ENCODE peak calls at places on chromosomes 7 and 10, in nine cellular contexts. One of them, this sample, is unnamed. For H3K27me3 and H3K36me3, the result is how much of the 10 kb centered on the place peaks cover.

GRCh38 chr7:24965831-24966708 is 13.9 kb downstream of the OSBPL3 start:
- DNase-seq in adrenal gland: no peak
- DNase-seq in stomach: no peak
- DNase-seq in tibial artery: peak
- DNase-seq in spleen: no peak
- DNase-seq in BE2C: no peak
- DNase-seq in PC-9: peak
- DNase-seq in pancreas: no peak
- DNase-seq in SK-N-SH: no peak
- DNase-seq in this sample: no peak

GRCh38 chr10:91587710-91588638 is 44.9 kb downstream of the PPP1R3C start:
- DNase-seq in adrenal gland: no peak
- DNase-seq in stomach: no peak
- DNase-seq in tibial artery: peak
- DNase-seq in spleen: no peak
- DNase-seq in BE2C: no peak
- DNase-seq in PC-9: no peak
- DNase-seq in pancreas: peak
- DNase-seq in SK-N-SH: no peak
- DNase-seq in this sample: no peak

GRCh38 chr7:44274623-44274975 is 50.8 kb downstream of the CAMK2B start:
- DNase-seq in adrenal gland: no peak
- DNase-seq in stomach: no peak
- DNase-seq in tibial artery: no peak
- DNase-seq in spleen: peak
- DNase-seq in BE2C: no peak
- DNase-seq in PC-9: no peak
- DNase-seq in pancreas: no peak
- DNase-seq in SK-N-SH: no peak
- DNase-seq in this sample: no peak

GRCh38 chr7:36944843-36945242 is 220.5 kb upstream of the AOAH start:
- DNase-seq in adrenal gland: no peak
- DNase-seq in stomach: no peak
- DNase-seq in tibial artery: no peak
- DNase-seq in spleen: no peak
- DNase-seq in BE2C: no peak
- DNase-seq in PC-9: no peak
- DNase-seq in pancreas: no peak
- DNase-seq in SK-N-SH: no peak
- DNase-seq in this sample: no peak

GRCh38 chr7:117784315-117784714 is 88.9 kb downstream of the CTTNBP2 start:
- DNase-seq in adrenal gland: no peak
- DNase-seq in stomach: no peak
- DNase-seq in tibial artery: no peak
- DNase-seq in spleen: no peak
- DNase-seq in BE2C: no peak
- DNase-seq in PC-9: no peak
- DNase-seq in pancreas: no peak
- DNase-seq in SK-N-SH: no peak
- DNase-seq in this sample: no peak

GRCh38 chr7:30172451-30172850 is 37.7 kb downstream of the MTURN start:
- DNase-seq in adrenal gland: no peak
- DNase-seq in stomach: no peak
- DNase-seq in tibial artery: no peak
- DNase-seq in spleen: no peak
- DNase-seq in BE2C: no peak
- DNase-seq in PC-9: peak
- DNase-seq in pancreas: no peak
- DNase-seq in SK-N-SH: no peak
- DNase-seq in this sample: no peak

GRCh38 chr10:71999360-72000072 is 35.3 kb downstream of the CHST3 start:
- DNase-seq in adrenal gland: no peak
- DNase-seq in stomach: no peak
- DNase-seq in tibial artery: peak
- DNase-seq in spleen: peak
- DNase-seq in BE2C: peak
- DNase-seq in PC-9: no peak
- DNase-seq in pancreas: peak
- DNase-seq in SK-N-SH: peak
- DNase-seq in this sample: peak

GRCh38 chr10:11282156-11282555 is 264.5 kb downstream of the CELF2 start:
- DNase-seq in adrenal gland: no peak
- DNase-seq in stomach: no peak
- DNase-seq in tibial artery: no peak
- DNase-seq in spleen: no peak
- DNase-seq in BE2C: no peak
- DNase-seq in PC-9: no peak
- DNase-seq in pancreas: no peak
- DNase-seq in SK-N-SH: no peak
- DNase-seq in this sample: no peak

GRCh38 chr7:97401398-97401797 is 283.9 kb downstream of the SDHAF3 start:
- DNase-seq in adrenal gland: no peak
- DNase-seq in stomach: no peak
- DNase-seq in tibial artery: no peak
- DNase-seq in spleen: no peak
- DNase-seq in BE2C: no peak
- DNase-seq in PC-9: no peak
- DNase-seq in pancreas: no peak
- DNase-seq in SK-N-SH: no peak
- DNase-seq in this sample: no peak

GRCh38 chr10:30583778-30584415 is 45.7 kb downstream of the LYZL2 start:
- DNase-seq in adrenal gland: peak
- DNase-seq in stomach: peak
- DNase-seq in tibial artery: peak
- DNase-seq in spleen: no peak
- DNase-seq in BE2C: no peak
- DNase-seq in PC-9: peak
- DNase-seq in pancreas: peak
- DNase-seq in SK-N-SH: no peak
- DNase-seq in this sample: no peak

GRCh38 chr10:100020161-100020882 is 10.6 kb upstream of the DNMBP start:
- DNase-seq in adrenal gland: no peak
- DNase-seq in stomach: no peak
- DNase-seq in tibial artery: no peak
- DNase-seq in spleen: no peak
- DNase-seq in BE2C: no peak
- DNase-seq in PC-9: no peak
- DNase-seq in pancreas: no peak
- DNase-seq in SK-N-SH: no peak
- DNase-seq in this sample: no peak

GRCh38 chr7:46317256-46317655 is 396.2 kb upstream of the IGFBP3 start:
- DNase-seq in adrenal gland: no peak
- DNase-seq in stomach: no peak
- DNase-seq in tibial artery: no peak
- DNase-seq in spleen: no peak
- DNase-seq in BE2C: no peak
- DNase-seq in PC-9: no peak
- DNase-seq in pancreas: no peak
- DNase-seq in SK-N-SH: no peak
- DNase-seq in this sample: no peak

GRCh38 chr7:15839415-15840100 is 153.1 kb upstream of the MEOX2 start:
- DNase-seq in adrenal gland: no peak
- DNase-seq in stomach: no peak
- DNase-seq in tibial artery: peak
- DNase-seq in spleen: no peak
- DNase-seq in BE2C: peak
- DNase-seq in PC-9: peak
- DNase-seq in pancreas: peak
- DNase-seq in SK-N-SH: peak
- DNase-seq in this sample: peak
- H3K4me3 ChIP-seq in adrenal gland: no peak
- H3K4me3 ChIP-seq in stomach: peak
- H3K4me3 ChIP-seq in tibial artery: peak
- H3K4me3 ChIP-seq in spleen: no peak
- H3K4me3 ChIP-seq in BE2C: peak
- H3K4me3 ChIP-seq in PC-9: no peak
- H3K4me3 ChIP-seq in pancreas: no peak
- H3K4me3 ChIP-seq in SK-N-SH: no peak
- H3K4me3 ChIP-seq in this sample: no peak

GRCh38 chr10:124449170-124450009 is 445 bp downstream of the NKX1-2 start:
- DNase-seq in adrenal gland: no peak
- DNase-seq in stomach: no peak
- DNase-seq in tibial artery: no peak
- DNase-seq in spleen: no peak
- DNase-seq in BE2C: no peak
- DNase-seq in PC-9: peak
- DNase-seq in pancreas: no peak
- DNase-seq in SK-N-SH: peak
- DNase-seq in this sample: peak
- H3K27me3 ChIP-seq in adrenal gland: half or more
- H3K27me3 ChIP-seq in stomach: under half
- H3K27me3 ChIP-seq in tibial artery: under half
- H3K27me3 ChIP-seq in spleen: half or more
- H3K27me3 ChIP-seq in BE2C: half or more
- H3K27me3 ChIP-seq in PC-9: under half
- H3K27me3 ChIP-seq in pancreas: under half
- H3K27me3 ChIP-seq in SK-N-SH: half or more
- H3K27me3 ChIP-seq in this sample: half or more

GRCh38 chr10:97904576-97904975 is 54.9 kb downstream of the GOLGA7B start:
- DNase-seq in adrenal gland: no peak
- DNase-seq in stomach: no peak
- DNase-seq in tibial artery: no peak
- DNase-seq in spleen: no peak
- DNase-seq in BE2C: no peak
- DNase-seq in PC-9: no peak
- DNase-seq in pancreas: no peak
- DNase-seq in SK-N-SH: no peak
- DNase-seq in this sample: no peak

GRCh38 chr10:97904026-97904410 is 54.4 kb downstream of the GOLGA7B start:
- DNase-seq in adrenal gland: no peak
- DNase-seq in stomach: no peak
- DNase-seq in tibial artery: no peak
- DNase-seq in spleen: no peak
- DNase-seq in BE2C: no peak
- DNase-seq in PC-9: no peak
- DNase-seq in pancreas: no peak
- DNase-seq in SK-N-SH: peak
- DNase-seq in this sample: peak

GRCh38 chr10:97898429-97898828 is 48.8 kb downstream of the GOLGA7B start:
- DNase-seq in adrenal gland: no peak
- DNase-seq in stomach: no peak
- DNase-seq in tibial artery: no peak
- DNase-seq in spleen: no peak
- DNase-seq in BE2C: no peak
- DNase-seq in PC-9: no peak
- DNase-seq in pancreas: no peak
- DNase-seq in SK-N-SH: no peak
- DNase-seq in this sample: no peak

GRCh38 chr10:97903128-97904025 is 53.7 kb downstream of the GOLGA7B start:
- DNase-seq in adrenal gland: no peak
- DNase-seq in stomach: no peak
- DNase-seq in tibial artery: no peak
- DNase-seq in spleen: no peak
- DNase-seq in BE2C: no peak
- DNase-seq in PC-9: no peak
- DNase-seq in pancreas: no peak
- DNase-seq in SK-N-SH: no peak
- DNase-seq in this sample: peak

DNA sequence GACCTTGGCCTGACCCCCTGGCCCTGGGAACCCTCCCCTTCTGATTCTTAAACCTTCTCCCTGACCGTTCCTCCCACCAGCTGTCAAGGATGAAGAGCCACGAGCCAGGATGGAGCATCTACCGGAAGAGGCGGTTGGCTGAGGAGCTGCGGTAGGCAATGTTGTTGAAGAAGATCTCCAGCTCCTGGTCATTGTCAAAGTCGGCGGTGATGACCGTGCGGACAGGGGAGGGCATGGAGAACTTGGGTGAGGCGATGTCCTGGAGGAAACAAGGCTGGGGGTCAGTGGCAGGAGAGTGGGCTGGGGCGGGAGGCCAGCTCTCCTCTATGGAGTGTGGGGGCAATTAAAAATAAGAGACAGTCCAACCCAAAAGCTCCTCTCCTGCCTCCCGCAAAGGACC is 51.7 kb downstream of the GOLGA7B start:
- DNase-seq in adrenal gland: no peak
- DNase-seq in stomach: no peak
- DNase-seq in tibial artery: no peak
- DNase-seq in spleen: no peak
- DNase-seq in BE2C: no peak
- DNase-seq in PC-9: no peak
- DNase-seq in pancreas: no peak
- DNase-seq in SK-N-SH: no peak
- DNase-seq in this sample: no peak
- H3K36me3 ChIP-seq in adrenal gland: under half
- H3K36me3 ChIP-seq in stomach: under half
- H3K36me3 ChIP-seq in tibial artery: under half
- H3K36me3 ChIP-seq in spleen: under half
- H3K36me3 ChIP-seq in BE2C: under half
- H3K36me3 ChIP-seq in PC-9: under half
- H3K36me3 ChIP-seq in pancreas: under half
- H3K36me3 ChIP-seq in SK-N-SH: under half
- H3K36me3 ChIP-seq in this sample: under half

GRCh38 chr10:27256790-27257189 is 16.2 kb upstream of the ACBD5 start:
- DNase-seq in adrenal gland: no peak
- DNase-seq in stomach: no peak
- DNase-seq in tibial artery: no peak
- DNase-seq in spleen: peak
- DNase-seq in BE2C: no peak
- DNase-seq in PC-9: no peak
- DNase-seq in pancreas: no peak
- DNase-seq in SK-N-SH: peak
- DNase-seq in this sample: peak

GRCh38 chr10:27256299-27256698 is 15.7 kb upstream of the ACBD5 start:
- DNase-seq in adrenal gland: no peak
- DNase-seq in stomach: no peak
- DNase-seq in tibial artery: no peak
- DNase-seq in spleen: peak
- DNase-seq in BE2C: no peak
- DNase-seq in PC-9: no peak
- DNase-seq in pancreas: no peak
- DNase-seq in SK-N-SH: no peak
- DNase-seq in this sample: no peak

GRCh38 chr10:27258492-27258837 is 17.9 kb upstream of the ACBD5 start:
- DNase-seq in adrenal gland: no peak
- DNase-seq in stomach: no peak
- DNase-seq in tibial artery: no peak
- DNase-seq in spleen: no peak
- DNase-seq in BE2C: no peak
- DNase-seq in PC-9: no peak
- DNase-seq in pancreas: no peak
- DNase-seq in SK-N-SH: no peak
- DNase-seq in this sample: no peak

DNA sequence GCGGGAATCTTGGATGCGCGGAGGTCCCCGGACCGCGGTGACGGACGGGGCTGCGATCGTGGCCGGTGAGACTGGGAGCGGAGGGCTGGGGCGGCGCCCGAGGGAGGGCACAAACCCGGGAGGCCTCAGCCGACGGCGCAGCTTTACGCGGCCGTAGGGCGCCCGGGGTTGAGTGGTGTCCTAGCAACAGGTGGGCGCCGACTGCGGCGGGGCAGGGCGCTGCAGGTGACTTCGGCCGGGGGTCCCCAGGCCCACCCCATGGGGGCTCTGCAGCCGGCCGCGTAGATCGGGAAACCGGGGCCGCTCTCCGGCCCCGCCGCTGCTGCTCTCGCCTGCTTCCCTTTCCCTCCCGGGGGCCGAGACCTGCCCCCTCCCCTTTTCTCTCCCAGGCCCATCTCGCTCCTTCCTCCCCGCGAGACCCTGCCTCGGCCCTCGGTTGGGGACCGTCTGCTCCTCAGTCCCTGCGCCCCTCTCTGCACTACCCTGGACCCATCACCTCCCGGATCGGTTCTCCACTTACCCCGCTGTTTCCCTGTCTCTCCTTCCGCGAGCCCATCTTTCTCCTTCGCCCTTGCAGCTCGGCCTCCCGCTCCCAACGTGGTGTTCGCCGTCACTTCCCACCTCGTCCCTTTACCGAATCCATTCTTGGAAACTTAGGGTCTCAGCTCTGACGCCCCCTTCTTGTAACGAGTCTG is 18.4 kb upstream of the ACBD5 start:
- DNase-seq in adrenal gland: no peak
- DNase-seq in stomach: peak
- DNase-seq in tibial artery: no peak
- DNase-seq in spleen: peak
- DNase-seq in BE2C: no peak
- DNase-seq in PC-9: no peak
- DNase-seq in pancreas: peak
- DNase-seq in SK-N-SH: peak
- DNase-seq in this sample: peak
- H3K4me3 ChIP-seq in adrenal gland: no peak
- H3K4me3 ChIP-seq in stomach: peak
- H3K4me3 ChIP-seq in tibial artery: peak
- H3K4me3 ChIP-seq in spleen: peak
- H3K4me3 ChIP-seq in BE2C: peak
- H3K4me3 ChIP-seq in PC-9: no peak
- H3K4me3 ChIP-seq in pancreas: peak
- H3K4me3 ChIP-seq in SK-N-SH: peak
- H3K4me3 ChIP-seq in this sample: peak